ENCODE peak calls at places on chromosome 12, in eight cellular contexts. G, J, V, Y, T, Q, P and Z are unnamed samples.

GRCh38 chr12:6224550-6224949 is 24.4 kb downstream of the CD9 start:
- DNase-seq in G (no peak), J (peak), V (no peak), Y (peak), T (peak), Q (no peak), P (no peak), Z (peak)

GRCh38 chr12:102376251-102376747 is 104.1 kb downstream of the IGF1 start:
- DNase-seq in G (no peak), J (peak), V (no peak), Y (no peak), T (no peak), Q (no peak), P (no peak), Z (no peak)

GRCh38 chr12:82835217-82835616 is 148.5 kb downstream of the TMTC2 start:
- DNase-seq in G (no peak), J (peak), V (no peak), Y (peak), T (no peak), Q (no peak), P (no peak), Z (no peak)

GRCh38 chr12:14841761-14842160 is 1.6 kb downstream of the ART4 start:
- DNase-seq in G (no peak), J (peak), V (no peak), Y (peak), T (no peak), Q (no peak), P (no peak), Z (peak)

GRCh38 chr12:98516184-98516873 is 939 bp downstream of the TMPO start:
- DNase-seq in G (peak), J (peak), V (peak), Y (peak), T (peak), Q (peak), P (peak), Z (peak)

GRCh38 chr12:39986674-39987073 is 119.2 kb downstream of the SLC2A13 start:
- DNase-seq in G (no peak), J (no peak), V (no peak), Y (no peak), T (no peak), Q (no peak), P (no peak), Z (no peak)

GRCh38 chr12:11773889-11774677 is 124.6 kb downstream of the ETV6 start:
- DNase-seq in G (no peak), J (no peak), V (peak), Y (no peak), T (peak), Q (no peak), P (no peak), Z (no peak)

GRCh38 chr12:122006186-122006926 is 15.3 kb upstream of the BCL7A start:
- DNase-seq in G (no peak), J (no peak), V (no peak), Y (peak), T (no peak), Q (no peak), P (no peak), Z (no peak)

GRCh38 chr12:79927772-79928474 is 7.0 kb downstream of the PPP1R12A start:
- DNase-seq in G (no peak), J (peak), V (peak), Y (peak), T (no peak), Q (peak), P (no peak), Z (no peak)

GRCh38 chr12:56884421-56884820 is 49.8 kb downstream of the SDR9C7 start:
- DNase-seq in G (no peak), J (no peak), V (no peak), Y (no peak), T (no peak), Q (no peak), P (no peak), Z (no peak)

GRCh38 chr12:64019654-64020053 is 175.2 kb downstream of the SRGAP1 start:
- DNase-seq in G (no peak), J (no peak), V (no peak), Y (no peak), T (no peak), Q (no peak), P (no peak), Z (no peak)

GRCh38 chr12:89663577-89664357 is 44.9 kb downstream of the ATP2B1 start:
- DNase-seq in G (no peak), J (peak), V (peak), Y (peak), T (no peak), Q (no peak), P (no peak), Z (no peak)

GRCh38 chr12:77214136-77214535 is 148.8 kb upstream of the E2F7 start:
- DNase-seq in G (no peak), J (peak), V (no peak), Y (peak), T (no peak), Q (no peak), P (no peak), Z (no peak)